ENCODE peak calls at places on chromosomes 5 and 9, in eight cellular contexts. V is lower leg skin, B is ovary, W is dorsolateral prefrontal cortex, F is choroid plexus epithelial cell, O is pancreas, X is cardiac fibroblast, D is right atrium auricular region. K is an unnamed sample.

GRCh38 chr5:92505925-92506324 is 1075.1 kb downstream of the NR2F1-AS1 start:
- DNase-seq in V (no peak), B (no peak), W (no peak), F (peak; percentile 53), O (no peak), X (no peak), D (no peak), K (no peak)

GRCh38 chr9:98943682-98944129 is at the start of gene COL15A1:
- DNase-seq in V (no peak), B (peak; percentile 64), W (no peak), F (no peak), O (peak; percentile 21), X (peak; percentile 19), D (no peak), K (no peak)

GRCh38 chr5:27241564-27242257 is 203.3 kb upstream of the CDH9 start:
- DNase-seq in V (no peak), B (no peak), W (no peak), F (peak; percentile 98), O (no peak), X (peak; percentile 96), D (no peak), K (peak; percentile 96)

GRCh38 chr9:30796806-30797205 is 1587.6 kb upstream of the ACO1 start:
- DNase-seq in V (no peak), B (no peak), W (no peak), F (peak; percentile 34), O (peak; percentile 8), X (no peak), D (no peak), K (no peak)

GRCh38 chr5:179222246-179223017 is 122.8 kb downstream of the ADAMTS2 start:
- DNase-seq in V (no peak), B (no peak), W (no peak), F (no peak), O (no peak), X (no peak), D (no peak), K (no peak)

GRCh38 chr5:16593013-16593412 is 23.8 kb downstream of the RETREG1 start:
- DNase-seq in V (peak; percentile 41), B (no peak), W (no peak), F (peak; percentile 85), O (no peak), X (peak; percentile 66), D (no peak), K (no peak)

GRCh38 chr5:96434201-96434645 is 1.2 kb upstream of the PCSK1 start:
- DNase-seq in V (peak; percentile 31), B (peak; percentile 39), W (peak; percentile 51), F (peak; percentile 84), O (peak; percentile 66), X (peak; percentile 77), D (no peak), K (peak; percentile 25)

GRCh38 chr5:180040287-180041214 is 31.0 kb downstream of the RNF130 start:
- DNase-seq in V (no peak), B (no peak), W (no peak), F (peak; percentile 42), O (peak; percentile 28), X (no peak), D (no peak), K (no peak)

GRCh38 chr9:84862786-84863185 is 193.3 kb downstream of the NTRK2 start:
- DNase-seq in V (peak; percentile 46), B (no peak), W (no peak), F (peak; percentile 7), O (no peak), X (peak; percentile 68), D (no peak), K (no peak)

GRCh38 chr9:115498338-115498737 is 380.4 kb upstream of the TNC start:
- DNase-seq in V (no peak), B (no peak), W (no peak), F (no peak), O (no peak), X (no peak), D (no peak), K (no peak)

GRCh38 chr5:114243281-114243982 is 118.4 kb upstream of the KCNN2 start:
- DNase-seq in V (no peak), B (no peak), W (no peak), F (peak; percentile 68), O (no peak), X (peak; percentile 47), D (no peak), K (no peak)

GRCh38 chr5:155480731-155481131 is 467.2 kb downstream of the KIF4B start:
- DNase-seq in V (no peak), B (no peak), W (no peak), F (no peak), O (no peak), X (no peak), D (no peak), K (no peak)

GRCh38 chr5:170493028-170493820 is 10.6 kb upstream of the KCNIP1 start:
- DNase-seq in V (no peak), B (no peak), W (no peak), F (no peak), O (no peak), X (no peak), D (no peak), K (no peak)

GRCh38 chr5:73126381-73126780 is 6.0 kb downstream of the TMEM171 start:
- DNase-seq in V (no peak), B (no peak), W (peak; percentile 72), F (no peak), O (no peak), X (no peak), D (no peak), K (no peak)

GRCh38 chr9:121859646-121860045 is 208.2 kb downstream of the DAB2IP start:
- DNase-seq in V (no peak), B (no peak), W (no peak), F (no peak), O (no peak), X (no peak), D (peak; percentile 56), K (no peak)

GRCh38 chr9:75658301-75658919 is 232.1 kb upstream of the PCSK5 start:
- DNase-seq in V (no peak), B (no peak), W (no peak), F (peak; percentile 45), O (no peak), X (peak; percentile 8), D (no peak), K (no peak)

GRCh38 chr5:369151-369939 is 47.8 kb downstream of the AHRR start:
- DNase-seq in V (peak; percentile 13), B (no peak), W (peak; percentile 33), F (no peak), O (no peak), X (peak; percentile 43), D (peak; percentile 54), K (no peak)

GRCh38 chr5:100595152-100595811 is 60.1 kb downstream of the FAM174A start:
- DNase-seq in V (peak; percentile 21), B (no peak), W (peak; percentile 45), F (peak; percentile 97), O (peak; percentile 82), X (peak; percentile 94), D (no peak), K (peak; percentile 83)

GRCh38 chr9:137217276-137218211 is 4.5 kb downstream of the RNF208 start:
- DNase-seq in V (peak; percentile 76), B (peak; percentile 59), W (no peak), F (no peak), O (peak; percentile 89), X (peak; percentile 28), D (no peak), K (no peak)
- TF ChIP-seq CTCF in V (no peak), B (no peak), W (no peak), F (no peak), O (no peak), X (no peak), D (no peak), K (no peak)

GRCh38 chr9:130417602-130418001 is 27.2 kb upstream of the ASS1 start:
- DNase-seq in V (no peak), B (no peak), W (no peak), F (peak; percentile 26), O (no peak), X (no peak), D (no peak), K (no peak)
- TF ChIP-seq CTCF in V (no peak), B (no peak), W (no peak), F (peak; percentile 26), O (no peak), X (no peak), D (no peak), K (no peak)

DNA sequence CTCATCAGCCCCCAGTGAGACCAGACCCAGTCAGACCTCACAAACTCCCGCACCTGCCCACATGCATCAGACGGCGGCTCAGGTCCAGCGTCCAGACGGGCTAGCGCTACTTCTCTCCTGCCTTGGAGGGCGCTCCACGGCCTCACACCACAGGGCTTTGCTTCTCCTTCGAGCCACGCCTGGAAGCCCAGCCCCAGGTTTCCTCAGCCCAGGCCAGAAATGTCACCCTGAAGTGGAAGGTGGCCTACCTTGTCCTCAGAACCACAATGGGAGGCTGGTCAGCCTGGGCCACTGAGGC is 2.8 kb downstream of the NACC2 start:
- DNase-seq in V (no peak), B (no peak), W (no peak), F (no peak), O (no peak), X (no peak), D (no peak), K (no peak)
- TF ChIP-seq CTCF in V (no peak), B (no peak), W (no peak), F (no peak), O (no peak), X (no peak), D (no peak), K (no peak)

DNA sequence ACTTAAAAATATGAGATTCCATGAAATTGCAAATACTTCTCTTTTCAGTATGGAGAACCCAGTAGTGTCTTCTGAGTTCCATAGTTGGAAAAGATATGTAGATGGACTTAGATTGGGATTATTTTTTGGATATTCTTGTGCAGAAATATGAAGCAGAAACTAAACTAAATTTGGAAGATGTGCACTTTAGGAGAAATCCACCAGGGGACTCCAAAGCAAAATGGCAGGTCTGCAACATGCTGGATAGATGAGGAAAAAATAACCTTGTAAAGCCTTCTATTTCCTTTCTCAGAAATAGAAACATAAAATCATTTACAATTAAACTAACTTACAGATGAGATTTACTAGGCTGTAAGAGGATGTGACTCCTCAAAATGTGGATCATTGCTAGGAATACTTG is 49.2 kb upstream of the MINAR2 start:
- DNase-seq in V (no peak), B (no peak), W (no peak), F (peak; percentile 9), O (no peak), X (no peak), D (no peak), K (no peak)
- TF ChIP-seq CTCF in V (no peak), B (no peak), W (no peak), F (peak; percentile 35), O (no peak), X (peak; percentile 21), D (no peak), K (peak; percentile 4)

DNA sequence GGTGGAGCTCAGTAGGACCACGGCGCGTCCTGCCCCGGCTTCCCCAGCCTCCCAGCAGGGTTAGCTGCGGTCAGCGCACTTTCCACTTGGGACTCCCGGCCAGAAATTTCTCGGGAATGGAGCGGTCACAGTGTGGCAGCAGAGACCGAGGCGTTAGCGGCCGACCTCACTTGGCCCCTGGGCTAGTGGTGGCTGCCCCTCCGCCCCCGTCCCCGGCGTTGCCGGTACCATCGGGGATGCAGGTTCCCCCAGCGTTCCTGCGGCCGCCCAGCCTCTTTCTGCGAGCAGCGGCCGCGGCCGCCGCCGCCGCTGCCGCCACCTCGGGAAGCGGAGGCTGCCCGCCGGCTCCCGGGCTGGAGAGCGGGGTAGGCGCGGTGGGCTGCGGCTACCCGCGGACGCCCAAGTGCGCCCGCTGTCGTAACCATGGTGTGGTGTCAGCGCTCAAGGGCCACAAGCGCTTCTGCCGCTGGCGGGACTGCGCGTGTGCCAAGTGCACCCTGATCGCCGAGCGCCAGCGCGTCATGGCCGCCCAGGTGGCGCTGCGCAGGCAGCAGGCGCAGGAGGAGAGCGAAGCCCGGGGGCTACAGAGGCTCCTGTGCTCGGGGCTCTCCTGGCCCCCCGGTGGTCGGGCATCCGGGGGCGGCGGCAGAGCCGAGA is 454 bp downstream of the DMRTA1 start:
- DNase-seq in V (no peak), B (no peak), W (peak; percentile 52), F (peak; percentile 47), O (peak; percentile 75), X (peak; percentile 44), D (no peak), K (no peak)
- TF ChIP-seq CTCF in V (no peak), B (no peak), W (peak; percentile 29), F (peak; percentile 9), O (no peak), X (no peak), D (no peak), K (no peak)

K was measured in AG09309.